ENCODE peak calls at places on chromosomes 16 and 17, in nine cellular contexts. K is K562, F is fibroblast of the aortic adventitia, Y is Caco-2, T is AG09309, D is Calu3, Z is cardiac muscle cell, B is neural crest cell, V is B cell. S is an unnamed sample.

GRCh38 chr17:5099271-5099670 is 12.4 kb downstream of the ZNF232 start:
- DNase-seq in K (no peak), V (no peak), B (no peak), T (no peak), Y (no peak), D (no peak), F (no peak), Z (no peak), S (no peak)

GRCh38 chr17:62629556-62630364 is 2.3 kb downstream of the MRC2 start:
- DNase-seq in T (no peak), D (no peak), Y (no peak), V (no peak), Z (no peak), B (no peak), F (peak; percentile 32), K (no peak), S (no peak)

GRCh38 chr17:52754838-52755237 is 596.3 kb upstream of the CA10 start:
- DNase-seq in B (no peak), Y (no peak), F (no peak), K (no peak), V (no peak), T (no peak), D (no peak), Z (no peak), S (no peak)

GRCh38 chr17:7889166-7889584 is 586 bp downstream of the CHD3 start:
- DNase-seq in F (peak; percentile 94), K (peak; percentile 16), T (peak; percentile 43), B (peak; percentile 43), D (peak; percentile 93), Y (no peak), V (no peak), Z (peak; percentile 88), S (no peak)

GRCh38 chr17:38584350-38584925 is 21.3 kb downstream of the SRCIN1 start:
- DNase-seq in Y (no peak), K (peak; percentile 84), B (peak; percentile 62), V (peak; percentile 55), F (peak; percentile 55), Z (peak; percentile 69), T (no peak), D (peak; percentile 99), S (peak; percentile 84)

GRCh38 chr17:69757794-69758430 is 317.1 kb upstream of the KCNJ16 start:
- DNase-seq in V (no peak), B (no peak), Y (no peak), T (peak; percentile 98), D (no peak), Z (no peak), K (no peak), F (peak; percentile 94), S (no peak)

GRCh38 chr16:80924372-80924978 is 82.2 kb downstream of the CMC2 start:
- DNase-seq in D (peak; percentile 82), V (no peak), Y (no peak), B (peak; percentile 57), K (peak; percentile 60), T (no peak), F (peak; percentile 56), Z (peak; percentile 69), S (peak; percentile 74)

GRCh38 chr17:5667871-5668270 is 83.6 kb upstream of the NLRP1 start:
- DNase-seq in K (no peak), D (no peak), T (no peak), Y (no peak), B (no peak), V (no peak), Z (no peak), F (no peak), S (no peak)

GRCh38 chr16:72797606-72798005 is 250.3 kb downstream of the ZFHX3 start:
- DNase-seq in B (no peak), K (no peak), D (no peak), Z (peak; percentile 86), V (no peak), F (no peak), Y (no peak), T (no peak), S (no peak)

GRCh38 chr16:88922114-88922825 is 54.7 kb downstream of the CBFA2T3 start:
- DNase-seq in D (peak; percentile 50), Z (no peak), K (no peak), F (peak; percentile 85), T (no peak), V (no peak), B (no peak), Y (no peak), S (no peak)

GRCh38 chr16:27769561-27770222 is 219.7 kb downstream of the KATNIP start:
- DNase-seq in Z (no peak), D (no peak), T (peak; percentile 17), B (no peak), F (peak; percentile 31), K (no peak), V (no peak), Y (no peak), S (no peak)

GRCh38 chr17:21549107-21549687 is 143.1 kb upstream of the KCNJ18 start:
- DNase-seq in Z (no peak), D (no peak), B (no peak), Y (no peak), T (peak; percentile 27), K (no peak), V (no peak), F (peak; percentile 66), S (no peak)

GRCh38 chr17:59814685-59815084 is 78.1 kb downstream of the TUBD1 start:
- DNase-seq in F (no peak), B (no peak), V (no peak), K (no peak), Y (no peak), D (no peak), T (no peak), Z (no peak), S (no peak)

GRCh38 chr17:29782917-29783316 is 147.1 kb downstream of the SSH2 start:
- DNase-seq in B (no peak), F (no peak), V (no peak), Y (no peak), D (no peak), K (no peak), Z (no peak), T (no peak), S (no peak)

GRCh38 chr16:30142672-30143346 is 19.8 kb upstream of the MAPK3 start:
- DNase-seq in T (no peak), B (no peak), D (peak; percentile 22), F (no peak), V (peak; percentile 41), K (no peak), Z (no peak), Y (no peak), S (no peak)
- TF ChIP-seq CTCF in T (no peak), B (no peak), D (no peak), F (no peak), V (peak; percentile 40), K (peak; percentile 51), Z (no peak), Y (no peak), S (peak; percentile 23)

DNA sequence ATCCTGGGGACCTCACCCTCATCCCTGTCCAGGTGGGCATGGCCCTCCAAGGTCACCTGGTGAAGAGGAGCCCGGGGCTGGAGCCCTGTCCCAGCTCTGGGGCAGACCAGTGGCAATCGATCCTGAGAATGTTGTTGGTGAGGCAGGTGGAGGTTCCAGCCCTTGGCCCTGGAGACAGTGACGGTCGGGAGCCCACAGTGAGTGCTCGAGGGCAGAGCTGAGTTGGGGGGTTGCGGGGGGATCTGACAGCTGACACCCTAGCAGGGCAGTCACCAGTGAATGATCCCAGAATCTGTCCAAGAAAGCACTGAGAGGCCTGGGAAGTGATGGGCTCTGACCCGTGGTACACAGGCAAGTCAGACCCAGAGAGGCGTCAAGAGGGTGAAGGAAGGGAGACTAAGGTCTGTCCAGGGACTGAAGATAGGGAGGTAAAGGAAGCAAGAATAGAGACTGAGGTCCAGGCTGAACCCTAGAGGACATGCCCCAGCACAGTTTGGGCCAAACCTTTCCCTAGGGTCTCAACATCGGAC is 17.6 kb downstream of the POLR3K start:
- DNase-seq in D (no peak), T (no peak), V (no peak), F (no peak), B (no peak), K (no peak), Y (no peak), Z (no peak), S (no peak)
- TF ChIP-seq CTCF in D (no peak), T (no peak), V (no peak), F (no peak), B (no peak), K (no peak), Y (no peak), Z (no peak), S (no peak)

DNA sequence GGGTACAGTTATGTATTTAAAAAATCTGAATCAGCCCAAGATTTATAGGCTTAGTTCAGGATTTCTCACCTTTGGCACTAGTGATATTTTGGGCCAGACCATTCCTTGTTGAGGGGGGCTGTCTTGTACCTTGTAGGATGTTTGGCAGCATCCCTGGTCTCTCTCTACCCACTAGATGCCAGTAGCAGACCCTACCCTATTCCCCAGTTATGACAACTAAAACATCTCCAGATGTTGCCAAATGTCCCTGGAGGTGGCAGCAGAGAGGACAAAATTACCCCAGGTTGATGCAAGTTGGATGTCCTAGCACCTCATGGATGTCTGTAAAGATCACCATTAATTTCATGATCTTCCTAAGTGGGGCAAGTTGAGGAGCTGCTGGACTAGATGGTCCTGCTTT is 45.8 kb downstream of the SYT17 start:
- DNase-seq in V (no peak), T (no peak), Z (no peak), Y (no peak), K (no peak), F (no peak), D (no peak), B (no peak), S (no peak)
- TF ChIP-seq CTCF in V (peak; percentile 18), T (no peak), Z (no peak), Y (no peak), K (peak; percentile 32), F (no peak), D (no peak), B (no peak), S (no peak)

GRCh38 chr17:3381957-3382356 is 4.2 kb downstream of the OR3A2 start:
- DNase-seq in F (no peak), T (no peak), K (no peak), D (no peak), B (no peak), V (no peak), Z (no peak), Y (no peak), S (no peak)

DNA sequence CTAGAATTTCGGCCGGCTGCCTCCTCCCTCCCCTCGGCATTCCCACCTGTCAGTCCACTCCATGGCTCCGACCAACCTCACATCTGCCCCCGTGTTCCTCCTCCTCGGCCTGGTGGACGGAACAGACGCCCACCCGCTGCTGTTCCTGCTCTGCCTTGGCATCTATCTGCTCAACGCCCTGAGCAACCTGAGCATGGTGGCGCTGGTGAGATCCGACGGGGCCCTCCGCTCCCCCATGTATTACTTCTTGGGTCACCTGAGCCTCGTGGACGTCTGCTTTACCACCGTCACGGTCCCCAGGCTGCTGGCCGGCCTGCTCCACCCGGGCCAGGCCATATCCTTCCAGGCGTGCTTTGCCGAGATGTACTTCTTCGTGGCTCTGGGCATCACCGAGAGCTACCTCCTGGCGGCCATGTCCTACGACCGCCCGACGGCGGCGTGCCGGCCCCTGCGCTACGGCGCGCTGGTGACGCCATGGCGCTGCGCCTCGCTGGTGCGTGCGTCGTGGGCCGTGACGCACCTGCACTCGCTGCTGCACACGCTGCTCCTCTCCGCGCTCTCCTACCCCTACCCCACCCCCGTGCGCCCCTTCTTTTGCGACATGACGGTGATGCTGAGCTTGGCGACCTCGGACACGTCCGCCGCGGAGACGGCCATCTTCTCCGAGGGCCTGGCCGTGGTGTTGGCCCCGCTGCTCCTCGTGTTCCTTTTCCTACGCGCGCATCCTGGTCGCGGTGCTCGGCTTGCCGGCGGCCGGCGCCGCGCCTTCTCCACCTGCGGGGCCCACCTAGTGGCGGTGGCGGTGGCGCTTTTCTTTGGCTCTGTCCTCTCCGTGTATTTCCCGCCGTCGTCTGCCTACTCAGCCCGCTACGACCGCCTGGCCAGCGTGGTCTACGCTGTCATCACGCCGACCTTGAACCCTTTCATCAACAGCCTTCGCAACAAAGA is at the start of gene OR3A2:
- DNase-seq in B (no peak), K (no peak), V (no peak), F (no peak), Z (no peak), D (no peak), T (no peak), Y (no peak), S (no peak)
- TF ChIP-seq CTCF in B (no peak), K (no peak), V (no peak), F (no peak), Z (no peak), D (no peak), T (no peak), Y (no peak), S (no peak)